ENCODE peak calls at places on chromosomes 7 and 10, in ten cellular contexts. G is GM06990, F is endothelial cell, U is Calu3, K is left ventricle myocardium inferior, N is epithelial cell of esophagus, V is thoracic aorta, O is fibroblast of pulmonary artery, P is mucosa of descending colon, B is glutamatergic neuron. H is an unnamed sample.

GRCh38 chr10:79322616-79323566 is 24.4 kb upstream of the PPIF start:
- DNase-seq in V (no peak), G (peak; percentile 56), K (no peak), F (no peak), B (no peak), N (peak; percentile 64), U (no peak), P (peak; percentile 78), O (peak; percentile 70), H (peak; percentile 61)

GRCh38 chr7:4129481-4130122 is 552.5 kb upstream of the FOXK1 start:
- DNase-seq in O (no peak), U (no peak), N (no peak), G (no peak), F (no peak), V (no peak), P (no peak), B (no peak), K (no peak), H (no peak)

GRCh38 chr10:102072867-102073527 is 7.8 kb downstream of the HPS6 start:
- DNase-seq in V (peak; percentile 47), N (peak; percentile 84), B (peak; percentile 87), G (no peak), O (peak; percentile 87), F (peak; percentile 84), U (peak; percentile 80), K (peak; percentile 79), P (peak; percentile 95), H (peak; percentile 83)

GRCh38 chr10:101050206-101051069 is 11.4 kb upstream of the KAZALD1 start:
- DNase-seq in V (no peak), U (peak; percentile 83), O (peak; percentile 49), F (peak; percentile 96), P (peak; percentile 86), K (peak; percentile 49), N (peak; percentile 59), G (peak; percentile 72), B (peak; percentile 87), H (peak; percentile 72)

GRCh38 chr7:82694020-82694419 is 250.4 kb upstream of the CACNA2D1 start:
- DNase-seq in G (no peak), P (no peak), F (no peak), N (peak; percentile 43), V (no peak), U (no peak), K (no peak), O (no peak), B (no peak), H (no peak)

GRCh38 chr7:26538683-26539082 is 247.0 kb downstream of the SNX10 start:
- DNase-seq in B (no peak), G (no peak), V (no peak), F (no peak), P (peak; percentile 23), O (no peak), U (no peak), K (no peak), N (no peak), H (no peak)

GRCh38 chr7:26180792-26181198 is 19.8 kb downstream of the HNRNPA2B1 start:
- DNase-seq in U (no peak), G (no peak), K (no peak), P (no peak), F (no peak), V (no peak), B (no peak), O (peak; percentile 52), N (no peak), H (no peak)

GRCh38 chr10:26534384-26534783 is 96.2 kb downstream of the APBB1IP start:
- DNase-seq in F (no peak), U (no peak), G (no peak), K (no peak), N (no peak), O (no peak), V (no peak), B (no peak), P (no peak), H (no peak)

GRCh38 chr7:46886669-46887374 is 695.1 kb downstream of the TNS3 start:
- DNase-seq in P (no peak), V (no peak), K (no peak), G (no peak), B (no peak), O (no peak), N (no peak), F (no peak), U (no peak), H (no peak)

GRCh38 chr10:96889415-96890171 is 57.5 kb downstream of the LCOR start:
- DNase-seq in P (no peak), B (no peak), K (no peak), V (no peak), F (no peak), N (no peak), U (no peak), G (no peak), O (no peak), H (no peak)

GRCh38 chr7:131735151-131735550 is 178.7 kb upstream of the PODXL start:
- DNase-seq in G (no peak), V (no peak), N (no peak), P (no peak), O (peak; percentile 2), F (no peak), U (no peak), K (no peak), B (no peak), H (no peak)

GRCh38 chr10:3623746-3624145 is 161.3 kb downstream of the KLF6 start:
- DNase-seq in N (no peak), P (no peak), U (no peak), O (peak; percentile 81), F (no peak), K (no peak), G (no peak), V (no peak), B (no peak), H (no peak)

GRCh38 chr10:82150123-82150900 is 275.3 kb downstream of the NRG3 start:
- DNase-seq in V (no peak), O (peak; percentile 63), P (peak; percentile 3), N (no peak), K (no peak), F (peak; percentile 82), G (no peak), U (peak; percentile 69), B (peak; percentile 79), H (peak; percentile 13)

GRCh38 chr7:155208681-155209477 is 88.8 kb upstream of the INSIG1 start:
- DNase-seq in O (peak; percentile 66), U (peak; percentile 67), P (no peak), G (no peak), F (no peak), B (no peak), V (no peak), N (no peak), K (no peak), H (no peak)

GRCh38 chr7:30924624-30925023 is 13.0 kb downstream of the AQP1 start:
- DNase-seq in V (no peak), N (no peak), U (peak; percentile 0), K (peak; percentile 4), B (no peak), G (no peak), F (peak; percentile 0), O (no peak), P (no peak), H (no peak)

GRCh38 chr10:14608381-14609001 is 166.2 kb downstream of the FAM107B start:
- DNase-seq in G (peak; percentile 52), K (no peak), B (no peak), O (no peak), N (no peak), P (no peak), V (no peak), F (no peak), U (no peak), H (no peak)

GRCh38 chr10:4407783-4408182 is 418.2 kb upstream of the AKR1E2 start:
- DNase-seq in G (no peak), N (peak; percentile 87), K (no peak), O (peak; percentile 64), V (no peak), U (no peak), F (no peak), P (no peak), B (no peak), H (no peak)

GRCh38 chr7:97043281-97043680 is 18.6 kb upstream of the DLX5 start:
- DNase-seq in F (no peak), B (no peak), V (no peak), G (no peak), P (no peak), O (no peak), N (peak; percentile 49), U (no peak), K (no peak), H (no peak)

GRCh38 chr7:108190891-108191290 is 60.7 kb upstream of the LAMB4 start:
- DNase-seq in N (peak; percentile 34), K (no peak), F (no peak), B (no peak), P (no peak), G (no peak), V (no peak), O (peak; percentile 51), U (no peak), H (no peak)

GRCh38 chr7:79882916-79883315 is 251.7 kb upstream of the GNAI1 start:
- DNase-seq in K (no peak), O (no peak), N (no peak), B (no peak), U (no peak), F (no peak), P (no peak), V (no peak), G (no peak), H (no peak)

GRCh38 chr10:126041804-126042231 is 145.5 kb downstream of the FANK1 start:
- DNase-seq in P (peak; percentile 61), V (peak; percentile 75), G (peak; percentile 85), O (peak; percentile 89), F (peak; percentile 81), U (peak; percentile 85), K (peak; percentile 80), B (peak; percentile 57), N (peak; percentile 33), H (peak; percentile 87)

GRCh38 chr10:68792115-68792514 is 35.2 kb upstream of the STOX1 start:
- DNase-seq in O (peak; percentile 28), P (no peak), B (no peak), F (no peak), G (no peak), V (no peak), N (no peak), K (no peak), U (no peak), H (no peak)
- TF ChIP-seq CTCF in O (peak; percentile 9), P (no peak), B (no peak), F (peak; percentile 26), G (no peak), V (no peak), N (no peak), K (peak; percentile 20), U (no peak), H (peak; percentile 10)

GRCh38 chr10:119028900-119029612 is 458 bp upstream of the NANOS1 start:
- DNase-seq in N (peak; percentile 90), F (peak; percentile 85), U (peak; percentile 89), G (peak; percentile 90), B (peak; percentile 95), O (peak; percentile 86), K (peak; percentile 92), V (peak; percentile 77), P (peak; percentile 87), H (peak; percentile 92)
- TF ChIP-seq CTCF in N (no peak), F (no peak), U (no peak), G (no peak), B (no peak), O (no peak), K (peak; percentile 47), V (no peak), P (peak; percentile 24), H (peak; percentile 33)

GRCh38 chr7:121563177-121563576 is 167.1 kb upstream of the FAM3C start:
- DNase-seq in B (no peak), G (no peak), U (peak; percentile 14), K (no peak), O (no peak), N (peak; percentile 36), P (no peak), F (peak; percentile 18), V (no peak), H (no peak)
- TF ChIP-seq CTCF in B (peak; percentile 35), G (no peak), U (peak; percentile 39), K (no peak), O (peak; percentile 45), N (peak; percentile 68), P (no peak), F (peak; percentile 49), V (no peak), H (no peak)

GRCh38 chr10:132311338-132311939 is 3.7 kb upstream of the STK32C start:
- DNase-seq in O (no peak), F (no peak), K (no peak), U (peak; percentile 83), B (peak; percentile 67), N (no peak), V (no peak), P (no peak), G (no peak), H (no peak)
- TF ChIP-seq CTCF in O (no peak), F (no peak), K (no peak), U (peak; percentile 36), B (peak; percentile 27), N (no peak), V (no peak), P (no peak), G (no peak), H (no peak)